ENCODE peak calls at places on chromosome 19, in six cellular contexts. One of them, this sample, is unnamed.

GRCh38 chr19:11552666-11553372 is 6.2 kb downstream of the ELOF1 start:
- DNase-seq in SHP77: no peak
- DNase-seq in stromal cell of bone marrow: no peak
- DNase-seq in LHCN-M2: no peak
- DNase-seq in hippocampal formation: no peak
- DNase-seq in T follicular helper cell: no peak
- DNase-seq in this sample: no peak

GRCh38 chr19:2715470-2716274 is 5.5 kb downstream of the DIRAS1 start:
- DNase-seq in LHCN-M2: no peak
- DNase-seq in stromal cell of bone marrow: no peak
- DNase-seq in SHP77: no peak
- DNase-seq in T follicular helper cell: no peak
- DNase-seq in hippocampal formation: no peak
- DNase-seq in this sample: no peak

GRCh38 chr19:42606660-42607351 is 12.1 kb upstream of the CEACAM8 start:
- DNase-seq in stromal cell of bone marrow: no peak
- DNase-seq in SHP77: peak
- DNase-seq in LHCN-M2: peak
- DNase-seq in hippocampal formation: no peak
- DNase-seq in T follicular helper cell: peak
- DNase-seq in this sample: peak

GRCh38 chr19:17246681-17247425 is 1.1 kb upstream of the NR2F6 start:
- DNase-seq in hippocampal formation: no peak
- DNase-seq in LHCN-M2: no peak
- DNase-seq in stromal cell of bone marrow: no peak
- DNase-seq in SHP77: peak
- DNase-seq in T follicular helper cell: no peak
- DNase-seq in this sample: no peak

GRCh38 chr19:31730270-31730669 is 381.0 kb upstream of the TSHZ3 start:
- DNase-seq in stromal cell of bone marrow: no peak
- DNase-seq in T follicular helper cell: no peak
- DNase-seq in SHP77: no peak
- DNase-seq in LHCN-M2: no peak
- DNase-seq in hippocampal formation: no peak
- DNase-seq in this sample: no peak

GRCh38 chr19:14114854-14115253 is 2.7 kb downstream of the PRKACA start:
- DNase-seq in SHP77: no peak
- DNase-seq in hippocampal formation: no peak
- DNase-seq in LHCN-M2: no peak
- DNase-seq in T follicular helper cell: peak
- DNase-seq in stromal cell of bone marrow: no peak
- DNase-seq in this sample: no peak

GRCh38 chr19:57269515-57270250 is 10.6 kb upstream of the ZNF460 start:
- DNase-seq in T follicular helper cell: no peak
- DNase-seq in stromal cell of bone marrow: peak
- DNase-seq in LHCN-M2: peak
- DNase-seq in SHP77: no peak
- DNase-seq in hippocampal formation: no peak
- DNase-seq in this sample: no peak

GRCh38 chr19:35797663-35798062 is 15.0 kb downstream of the PRODH2 start:
- DNase-seq in stromal cell of bone marrow: no peak
- DNase-seq in T follicular helper cell: no peak
- DNase-seq in hippocampal formation: peak
- DNase-seq in LHCN-M2: no peak
- DNase-seq in SHP77: no peak
- DNase-seq in this sample: no peak

GRCh38 chr19:39052846-39053245 is 20.5 kb upstream of the FBXO27 start:
- DNase-seq in hippocampal formation: peak
- DNase-seq in T follicular helper cell: no peak
- DNase-seq in stromal cell of bone marrow: no peak
- DNase-seq in SHP77: no peak
- DNase-seq in LHCN-M2: no peak
- DNase-seq in this sample: no peak

GRCh38 chr19:7905298-7905697 is 1.6 kb downstream of the MAP2K7 start:
- DNase-seq in hippocampal formation: no peak
- DNase-seq in LHCN-M2: no peak
- DNase-seq in SHP77: no peak
- DNase-seq in stromal cell of bone marrow: no peak
- DNase-seq in T follicular helper cell: no peak
- DNase-seq in this sample: no peak

This sample was measured in CD4-positive, alpha-beta T cell.